ENCODE peak calls at places on chromosome 17, in five cellular contexts. N is IMR-90, Z is tibial nerve, S is endothelial cell, O is fibroblast of lung. U is an unnamed sample.

GRCh38 chr17:1967092-1967662 is 58.0 kb downstream of the RTN4RL1 start:
- DNase-seq in N (no peak), O (no peak), S (no peak), Z (no peak), U (no peak)

GRCh38 chr17:14737984-14738651 is 437.2 kb downstream of the HS3ST3B1 start:
- DNase-seq in Z (peak; percentile 52), O (peak; percentile 98), N (peak; percentile 99), S (no peak), U (peak; percentile 100)

GRCh38 chr17:74569392-74570003 is 2.2 kb upstream of the CD300H start:
- DNase-seq in Z (peak; percentile 23), S (no peak), O (peak; percentile 82), N (peak; percentile 58), U (peak; percentile 100)

GRCh38 chr17:77717941-77718668 is 240.4 kb upstream of the TNRC6C start:
- DNase-seq in Z (no peak), S (peak; percentile 1), O (no peak), N (no peak), U (no peak)

GRCh38 chr17:59746849-59747445 is 39.5 kb downstream of the VMP1 start:
- DNase-seq in S (no peak), Z (no peak), O (peak; percentile 81), N (peak; percentile 71), U (peak; percentile 50)

GRCh38 chr17:62140376-62140775 is 75.3 kb upstream of the MED13 start:
- DNase-seq in O (no peak), N (no peak), Z (no peak), S (no peak), U (no peak)

GRCh38 chr17:71287246-71287828 is 833.5 kb upstream of the SOX9 start:
- DNase-seq in O (no peak), Z (no peak), N (no peak), S (no peak), U (no peak)

GRCh38 chr17:42484304-42484703 is 25.6 kb downstream of the ATP6V0A1 start:
- DNase-seq in N (no peak), S (no peak), O (no peak), Z (peak; percentile 7), U (no peak)

GRCh38 chr17:40612510-40613244 is 34.9 kb downstream of the SMARCE1 start:
- DNase-seq in N (no peak), S (no peak), O (no peak), Z (no peak), U (peak; percentile 25)

GRCh38 chr17:78058001-78058400 is 70.6 kb downstream of the TMC6 start:
- DNase-seq in Z (no peak), N (no peak), S (no peak), O (no peak), U (no peak)

GRCh38 chr17:82619641-82620040 is 28.6 kb downstream of the WDR45B start:
- DNase-seq in O (no peak), S (no peak), Z (no peak), N (no peak), U (no peak)

GRCh38 chr17:38560503-38561318 is 45.0 kb downstream of the SRCIN1 start:
- DNase-seq in S (peak; percentile 39), Z (no peak), N (peak; percentile 42), O (peak; percentile 52), U (peak; percentile 27)

GRCh38 chr17:1000597-1001490 is 3.9 kb downstream of the TIMM22 start:
- DNase-seq in N (peak; percentile 74), Z (no peak), O (peak; percentile 83), S (no peak), U (no peak)

GRCh38 chr17:35725058-35725457 is 6.4 kb upstream of the RASL10B start:
- DNase-seq in N (no peak), O (no peak), S (no peak), Z (no peak), U (no peak)

GRCh38 chr17:22512057-22512456 is 819.7 kb downstream of the KCNJ18 start:
- DNase-seq in O (no peak), N (no peak), Z (no peak), S (no peak), U (no peak)

GRCh38 chr17:33701910-33702309 is 408.8 kb upstream of the ASIC2 start:
- DNase-seq in Z (no peak), O (no peak), S (no peak), N (no peak), U (no peak)
- TF ChIP-seq CTCF in Z (no peak), O (no peak), S (no peak), N (no peak), U (no peak)

GRCh38 chr17:45311406-45311761 is 5.4 kb downstream of the MAP3K14 start:
- DNase-seq in N (no peak), Z (no peak), S (no peak), O (no peak), U (no peak)
- TF ChIP-seq CTCF in N (peak; percentile 22), Z (no peak), S (no peak), O (peak; percentile 20), U (no peak)

GRCh38 chr17:48153711-48154642 is 46.4 kb downstream of the SNX11 start:
- DNase-seq in O (peak; percentile 71), S (peak; percentile 42), N (peak; percentile 54), Z (no peak), U (peak; percentile 47)
- TF ChIP-seq CTCF in O (peak; percentile 51), S (no peak), N (peak; percentile 55), Z (peak; percentile 26), U (peak; percentile 34)

DNA sequence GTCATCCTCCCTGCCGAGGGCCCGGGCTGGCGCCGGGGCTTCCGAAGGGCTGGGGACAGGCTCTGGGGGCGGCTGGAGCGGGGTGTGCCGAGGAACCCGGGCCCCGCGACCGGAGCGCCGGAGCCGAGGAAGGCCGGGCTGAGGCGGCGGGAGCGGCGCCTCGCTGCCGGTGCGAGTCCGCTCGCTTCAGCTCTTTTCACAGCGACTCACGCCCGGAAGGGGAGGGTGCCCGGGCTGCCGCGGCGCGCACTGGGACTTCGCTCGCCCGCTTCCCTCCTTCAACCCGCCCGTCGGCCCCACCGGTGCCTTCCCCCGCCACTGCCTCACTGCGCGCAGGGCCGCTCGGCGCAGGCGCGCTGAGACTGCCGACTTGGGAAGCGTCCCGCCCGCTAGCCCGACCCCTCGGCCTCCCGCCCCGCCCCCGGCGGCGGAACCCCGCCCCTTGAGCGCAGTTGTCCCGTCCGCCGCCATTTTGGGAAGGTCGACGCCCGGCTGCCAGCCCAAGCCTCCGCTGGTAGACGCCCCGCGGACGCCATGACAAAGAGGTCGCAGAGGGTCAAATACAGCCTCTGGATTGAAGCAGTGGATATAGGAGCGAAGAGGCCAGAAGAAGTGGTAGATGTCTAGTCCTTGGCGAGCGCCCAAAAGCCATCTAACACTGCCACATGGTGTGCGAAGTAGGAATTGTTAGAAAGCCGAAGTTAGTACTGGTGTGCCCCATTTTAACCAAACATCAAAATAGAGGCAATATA is at the start of gene UBE2G1:
- DNase-seq in Z (peak; percentile 95), N (peak; percentile 95), S (peak; percentile 100), O (peak; percentile 96), U (peak; percentile 95)
- TF ChIP-seq CTCF in Z (no peak), N (peak; percentile 12), S (no peak), O (peak; percentile 10), U (peak; percentile 31)

GRCh38 chr17:17855976-17856375 is 19.2 kb upstream of the SREBF1 start:
- DNase-seq in O (no peak), Z (no peak), N (no peak), S (no peak), U (peak; percentile 25)
- TF ChIP-seq CTCF in O (no peak), Z (no peak), N (no peak), S (no peak), U (no peak)

DNA sequence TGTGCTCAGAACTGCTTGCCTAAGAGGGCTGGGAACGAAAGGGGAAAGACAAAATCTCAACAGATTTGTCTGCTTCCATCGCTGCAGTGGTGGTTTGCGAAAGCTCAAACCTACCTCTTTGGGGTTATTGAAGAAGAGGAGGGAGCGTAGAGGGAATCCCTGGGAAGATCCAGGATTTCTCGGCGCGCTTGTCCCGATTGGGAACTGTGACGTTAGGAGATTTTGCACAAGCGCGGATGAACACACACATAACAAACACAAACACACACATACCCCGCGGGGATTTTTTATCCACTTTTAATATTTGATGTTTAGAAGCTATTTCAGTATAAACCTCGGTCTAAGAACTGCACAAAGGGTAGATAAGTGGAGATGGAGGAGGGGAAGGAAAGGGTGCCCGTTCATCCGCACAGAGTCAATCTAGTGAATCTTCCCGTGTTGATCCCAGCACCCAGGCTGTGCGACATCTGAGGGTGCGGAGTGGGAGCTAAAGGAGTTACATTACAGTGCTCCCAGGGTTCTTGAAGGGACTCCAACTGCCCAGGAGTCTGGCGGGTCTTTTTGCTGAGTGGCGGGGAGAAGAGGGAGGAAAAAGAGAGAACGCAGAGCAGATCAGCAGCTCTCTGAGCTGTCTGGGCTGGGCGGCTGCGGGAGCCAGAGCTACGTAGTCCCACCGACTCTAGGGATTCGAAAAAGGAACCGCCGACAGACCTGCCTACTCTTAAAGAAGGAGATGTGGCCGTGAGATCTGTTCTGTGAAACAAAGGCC is 1.5 kb upstream of the CA10 start:
- DNase-seq in Z (no peak), N (no peak), S (no peak), O (no peak), U (no peak)
- TF ChIP-seq CTCF in Z (no peak), N (no peak), S (no peak), O (no peak), U (no peak)

GRCh38 chr17:57834146-57834741 is 15.6 kb downstream of the MRPS23 start:
- DNase-seq in O (no peak), Z (no peak), S (no peak), N (no peak), U (peak; percentile 76)
- TF ChIP-seq CTCF in O (no peak), Z (no peak), S (no peak), N (no peak), U (no peak)

DNA sequence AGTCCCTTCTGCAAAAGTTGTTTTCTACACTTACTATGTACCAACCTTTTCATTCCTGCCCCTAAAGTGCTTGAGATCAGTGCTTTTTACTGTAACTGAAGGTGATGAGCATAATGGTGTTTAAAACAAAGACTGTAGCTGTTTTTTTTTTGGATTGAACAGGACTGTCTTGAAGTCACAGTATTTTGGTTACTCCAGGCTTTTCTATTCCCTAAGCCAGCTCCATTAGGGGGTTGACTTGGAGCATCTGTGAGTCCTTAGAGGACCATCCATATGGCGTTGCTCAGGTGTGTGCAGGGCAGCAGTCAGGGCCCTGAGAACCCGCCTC is 29.0 kb upstream of the LGALS9 start:
- DNase-seq in N (no peak), S (no peak), Z (no peak), O (no peak), U (no peak)
- TF ChIP-seq CTCF in N (no peak), S (no peak), Z (no peak), O (no peak), U (no peak)

DNA sequence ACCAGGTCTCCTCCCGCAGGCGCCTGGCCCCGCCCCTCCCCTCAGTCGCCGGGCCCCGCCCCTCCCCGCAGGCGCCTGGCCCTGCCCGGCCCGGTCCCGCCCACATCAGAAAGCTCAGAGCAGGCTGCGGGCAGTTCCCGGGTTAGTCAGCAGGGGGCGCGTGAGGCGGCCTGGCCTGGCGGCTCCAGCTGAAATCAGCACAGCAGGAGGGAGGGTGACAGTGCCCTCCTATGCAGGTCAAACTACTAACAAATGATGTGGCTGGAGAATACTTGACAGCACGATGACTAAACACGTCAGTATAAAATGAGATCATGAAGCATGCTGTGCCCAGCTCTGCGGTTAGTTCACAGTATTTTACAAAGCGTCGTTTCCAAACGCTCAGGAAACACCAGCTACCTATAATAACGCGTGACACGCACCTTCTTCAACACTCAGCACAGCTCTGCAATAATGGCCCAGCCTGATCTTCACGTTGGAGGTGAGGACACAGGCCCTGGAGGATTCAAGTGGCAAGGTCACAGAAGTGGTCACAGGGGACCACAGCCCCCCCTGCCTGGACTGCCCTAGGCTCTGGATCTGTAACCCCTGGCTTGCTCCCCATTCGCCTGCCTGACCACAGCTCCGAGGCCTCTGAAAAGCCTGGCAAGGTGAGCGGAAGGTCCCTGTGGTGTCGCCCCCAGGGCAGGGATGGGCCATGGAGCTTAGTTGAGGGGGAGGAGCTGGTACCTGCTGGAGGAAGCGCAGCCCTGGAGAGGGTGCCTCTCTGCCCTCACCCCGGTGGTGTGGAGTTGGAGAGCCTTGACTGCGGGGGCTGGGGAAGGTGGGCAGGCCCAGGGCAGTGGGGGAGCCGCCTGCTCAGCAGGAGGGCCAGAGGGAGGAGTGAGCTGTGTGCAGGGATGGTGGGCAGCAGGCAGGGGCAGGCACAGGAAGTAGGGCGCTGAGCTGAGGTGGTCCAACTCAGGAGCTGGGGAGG is 81.2 kb downstream of the KCNJ12 start:
- DNase-seq in S (peak; percentile 99), O (peak; percentile 96), N (peak; percentile 89), Z (peak; percentile 85), U (peak; percentile 85)
- TF ChIP-seq CTCF in S (peak; percentile 96), O (peak; percentile 80), N (peak; percentile 89), Z (peak; percentile 98), U (peak; percentile 95)

U was measured in MCF 10A.